ENCODE peak calls at places on chromosomes 7 and 10, in eight cellular contexts. One of them, this sample, is unnamed.

GRCh38 chr10:45545150-45545549 is 127.4 kb downstream of the ZFAND4 start:
- DNase-seq in A673: no peak
- DNase-seq in astrocyte of the cerebellum: no peak
- DNase-seq in CD8-positive, alpha-beta T cell: no peak
- DNase-seq in stomach: no peak
- DNase-seq in nephron progenitor cell: no peak
- DNase-seq in GM12878: no peak
- DNase-seq in fibroblast of mammary gland: no peak
- DNase-seq in this sample: no peak

GRCh38 chr10:17094844-17095243 is 34.8 kb downstream of the CUBN start:
- DNase-seq in A673: no peak
- DNase-seq in astrocyte of the cerebellum: no peak
- DNase-seq in CD8-positive, alpha-beta T cell: no peak
- DNase-seq in stomach: no peak
- DNase-seq in nephron progenitor cell: no peak
- DNase-seq in GM12878: no peak
- DNase-seq in fibroblast of mammary gland: no peak
- DNase-seq in this sample: no peak

GRCh38 chr7:98058186-98058585 is 48.5 kb upstream of the LMTK2 start:
- DNase-seq in A673: no peak
- DNase-seq in astrocyte of the cerebellum: no peak
- DNase-seq in CD8-positive, alpha-beta T cell: no peak
- DNase-seq in stomach: no peak
- DNase-seq in nephron progenitor cell: no peak
- DNase-seq in GM12878: no peak
- DNase-seq in fibroblast of mammary gland: no peak
- DNase-seq in this sample: no peak

GRCh38 chr7:152617056-152617455 is 58.9 kb downstream of the XRCC2 start:
- DNase-seq in A673: no peak
- DNase-seq in astrocyte of the cerebellum: no peak
- DNase-seq in CD8-positive, alpha-beta T cell: no peak
- DNase-seq in stomach: no peak
- DNase-seq in nephron progenitor cell: no peak
- DNase-seq in GM12878: no peak
- DNase-seq in fibroblast of mammary gland: no peak
- DNase-seq in this sample: no peak

GRCh38 chr7:1559626-1560590 is 3.9 kb upstream of the TMEM184A start:
- DNase-seq in A673: no peak
- DNase-seq in astrocyte of the cerebellum: no peak
- DNase-seq in CD8-positive, alpha-beta T cell: no peak
- DNase-seq in stomach: no peak
- DNase-seq in nephron progenitor cell: no peak
- DNase-seq in GM12878: no peak
- DNase-seq in fibroblast of mammary gland: no peak
- DNase-seq in this sample: no peak

GRCh38 chr10:78765726-78766335 is 302.9 kb upstream of the ZMIZ1 start:
- DNase-seq in A673: no peak
- DNase-seq in astrocyte of the cerebellum: no peak
- DNase-seq in CD8-positive, alpha-beta T cell: no peak
- DNase-seq in stomach: no peak
- DNase-seq in nephron progenitor cell: no peak
- DNase-seq in GM12878: no peak
- DNase-seq in fibroblast of mammary gland: no peak
- DNase-seq in this sample: peak

GRCh38 chr7:153509763-153510162 is 542.4 kb upstream of the DPP6 start:
- DNase-seq in A673: no peak
- DNase-seq in astrocyte of the cerebellum: no peak
- DNase-seq in CD8-positive, alpha-beta T cell: no peak
- DNase-seq in stomach: no peak
- DNase-seq in nephron progenitor cell: no peak
- DNase-seq in GM12878: no peak
- DNase-seq in fibroblast of mammary gland: no peak
- DNase-seq in this sample: no peak

GRCh38 chr7:132861424-132861823 is 220.5 kb downstream of the CHCHD3 start:
- DNase-seq in A673: no peak
- DNase-seq in astrocyte of the cerebellum: no peak
- DNase-seq in CD8-positive, alpha-beta T cell: no peak
- DNase-seq in stomach: no peak
- DNase-seq in nephron progenitor cell: no peak
- DNase-seq in GM12878: no peak
- DNase-seq in fibroblast of mammary gland: no peak
- DNase-seq in this sample: no peak

GRCh38 chr7:128833939-128834310 is 3.7 kb downstream of the FLNC start:
- DNase-seq in A673: no peak
- DNase-seq in astrocyte of the cerebellum: no peak
- DNase-seq in CD8-positive, alpha-beta T cell: no peak
- DNase-seq in stomach: no peak
- DNase-seq in nephron progenitor cell: no peak
- DNase-seq in GM12878: no peak
- DNase-seq in fibroblast of mammary gland: peak
- DNase-seq in this sample: no peak

GRCh38 chr7:158695726-158696452 is 8.7 kb downstream of the NCAPG2 start:
- DNase-seq in A673: peak
- DNase-seq in astrocyte of the cerebellum: peak
- DNase-seq in CD8-positive, alpha-beta T cell: peak
- DNase-seq in stomach: peak
- DNase-seq in nephron progenitor cell: no peak
- DNase-seq in GM12878: peak
- DNase-seq in fibroblast of mammary gland: peak
- DNase-seq in this sample: no peak

DNA sequence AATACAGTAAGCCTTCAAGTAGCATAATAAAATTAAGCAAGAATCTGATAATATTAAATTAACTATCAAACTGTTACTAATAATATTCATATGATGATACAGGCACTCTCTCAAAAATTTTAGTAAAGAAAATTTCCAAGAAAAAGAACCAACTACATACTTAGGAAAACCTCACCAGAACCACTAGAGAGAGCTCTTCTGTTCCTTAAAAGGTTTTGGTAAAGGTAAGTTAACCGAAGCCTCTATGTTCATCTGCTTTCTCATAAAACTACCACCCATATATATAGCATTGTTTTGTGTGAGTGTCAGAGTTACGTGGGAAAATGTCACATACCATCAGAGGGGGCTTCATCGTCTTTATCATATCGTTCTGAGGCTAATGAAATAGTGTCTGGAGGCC is 20.7 kb downstream of the SKAP2 start:
- DNase-seq in A673: no peak
- DNase-seq in astrocyte of the cerebellum: no peak
- DNase-seq in CD8-positive, alpha-beta T cell: no peak
- DNase-seq in stomach: no peak
- DNase-seq in nephron progenitor cell: no peak
- DNase-seq in GM12878: no peak
- DNase-seq in fibroblast of mammary gland: peak
- DNase-seq in this sample: no peak
- TF ChIP-seq CTCF in A673: no peak
- TF ChIP-seq CTCF in astrocyte of the cerebellum: peak
- TF ChIP-seq CTCF in CD8-positive, alpha-beta T cell: no peak
- TF ChIP-seq CTCF in stomach: no peak
- TF ChIP-seq CTCF in nephron progenitor cell: peak
- TF ChIP-seq CTCF in GM12878: peak
- TF ChIP-seq CTCF in fibroblast of mammary gland: peak
- TF ChIP-seq CTCF in this sample: no peak

GRCh38 chr10:92849234-92849525 is 860 bp downstream of the EXOC6 start:
- DNase-seq in A673: no peak
- DNase-seq in astrocyte of the cerebellum: no peak
- DNase-seq in CD8-positive, alpha-beta T cell: no peak
- DNase-seq in stomach: no peak
- DNase-seq in nephron progenitor cell: no peak
- DNase-seq in GM12878: no peak
- DNase-seq in fibroblast of mammary gland: no peak
- DNase-seq in this sample: no peak

GRCh38 chr10:92847185-92847864 is 995 bp upstream of the EXOC6 start:
- DNase-seq in A673: no peak
- DNase-seq in astrocyte of the cerebellum: no peak
- DNase-seq in CD8-positive, alpha-beta T cell: no peak
- DNase-seq in stomach: no peak
- DNase-seq in nephron progenitor cell: no peak
- DNase-seq in GM12878: no peak
- DNase-seq in fibroblast of mammary gland: peak
- DNase-seq in this sample: no peak

GRCh38 chr10:92848037-92848440 is 281 bp upstream of the EXOC6 start:
- DNase-seq in A673: no peak
- DNase-seq in astrocyte of the cerebellum: no peak
- DNase-seq in CD8-positive, alpha-beta T cell: no peak
- DNase-seq in stomach: no peak
- DNase-seq in nephron progenitor cell: peak
- DNase-seq in GM12878: no peak
- DNase-seq in fibroblast of mammary gland: no peak
- DNase-seq in this sample: no peak

GRCh38 chr10:92849576-92850090 is 1.3 kb downstream of the EXOC6 start:
- DNase-seq in A673: no peak
- DNase-seq in astrocyte of the cerebellum: no peak
- DNase-seq in CD8-positive, alpha-beta T cell: no peak
- DNase-seq in stomach: no peak
- DNase-seq in nephron progenitor cell: no peak
- DNase-seq in GM12878: no peak
- DNase-seq in fibroblast of mammary gland: no peak
- DNase-seq in this sample: no peak

DNA sequence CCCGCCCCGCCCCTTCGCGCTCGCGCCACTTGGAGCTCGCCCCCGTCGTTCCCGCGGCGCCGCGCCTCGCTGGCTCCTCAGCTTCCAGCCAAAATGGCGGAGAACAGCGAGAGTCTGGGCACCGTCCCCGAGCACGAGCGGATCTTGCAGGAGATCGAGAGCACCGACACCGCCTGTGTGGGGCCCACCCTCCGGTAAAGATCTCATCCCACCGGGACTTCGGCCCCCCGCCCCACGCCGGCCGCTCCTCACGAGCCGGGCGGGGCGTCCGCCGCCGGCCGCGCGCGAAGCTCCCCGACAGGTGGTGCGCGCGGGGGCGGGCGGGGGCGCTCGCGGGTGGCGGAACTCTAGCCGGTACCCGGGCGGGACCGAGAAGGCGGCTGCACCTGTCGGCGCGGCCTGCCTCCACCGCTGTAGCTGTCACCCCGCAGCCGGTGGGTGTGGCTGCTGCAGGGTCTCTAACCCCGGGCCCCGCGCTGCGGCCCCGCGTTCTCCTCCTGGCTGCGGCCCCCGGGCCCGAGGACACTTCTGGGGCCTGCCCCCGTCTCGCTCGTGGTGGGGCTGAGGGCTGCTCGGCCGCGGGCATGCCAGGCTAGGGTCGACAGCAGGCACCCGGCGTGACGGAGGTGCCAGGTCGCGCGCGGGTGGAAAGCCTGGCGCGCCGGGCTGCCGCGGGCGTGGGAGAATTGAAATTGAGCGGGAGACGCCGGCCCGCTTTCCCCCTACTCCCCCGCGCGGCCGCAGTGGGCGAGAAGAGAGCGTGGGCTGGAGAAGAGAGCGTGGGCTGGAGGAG is at the start of gene EXOC6:
- DNase-seq in A673: peak
- DNase-seq in astrocyte of the cerebellum: peak
- DNase-seq in CD8-positive, alpha-beta T cell: peak
- DNase-seq in stomach: peak
- DNase-seq in nephron progenitor cell: peak
- DNase-seq in GM12878: peak
- DNase-seq in fibroblast of mammary gland: peak
- DNase-seq in this sample: no peak
- TF ChIP-seq CTCF in A673: peak
- TF ChIP-seq CTCF in astrocyte of the cerebellum: no peak
- TF ChIP-seq CTCF in CD8-positive, alpha-beta T cell: no peak
- TF ChIP-seq CTCF in stomach: no peak
- TF ChIP-seq CTCF in nephron progenitor cell: no peak
- TF ChIP-seq CTCF in GM12878: no peak
- TF ChIP-seq CTCF in fibroblast of mammary gland: no peak
- TF ChIP-seq CTCF in this sample: no peak

DNA sequence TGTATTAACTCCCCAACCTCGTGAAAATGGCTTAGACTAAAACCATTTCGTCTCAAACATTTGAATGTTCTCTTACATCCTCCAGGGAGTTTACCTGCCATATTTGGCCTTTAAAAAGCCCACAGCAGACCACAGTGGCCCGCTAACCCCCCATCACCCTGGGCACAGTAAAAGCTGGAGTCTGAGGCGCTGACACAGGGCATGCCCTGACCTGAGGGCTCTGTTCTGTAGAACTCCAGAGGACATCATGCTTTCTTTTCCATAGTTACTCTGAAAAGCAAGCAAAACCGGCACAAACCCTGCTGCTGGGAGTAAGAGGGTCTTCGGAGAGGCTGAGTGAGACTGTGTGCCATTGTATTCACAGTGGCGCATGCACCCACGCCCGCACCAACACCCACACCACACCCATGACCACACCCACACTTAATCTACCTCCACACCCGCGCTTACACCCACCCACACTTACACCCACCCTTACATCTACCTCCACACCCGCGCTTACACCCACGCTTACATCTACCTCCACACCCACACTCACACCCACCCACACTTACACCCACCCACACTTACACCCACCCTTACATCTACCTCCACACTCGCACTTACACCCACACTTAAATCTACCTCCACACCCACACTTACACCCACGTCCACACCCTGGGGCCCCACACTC is 32.1 kb downstream of the LRRC27 start:
- DNase-seq in A673: peak
- DNase-seq in astrocyte of the cerebellum: peak
- DNase-seq in CD8-positive, alpha-beta T cell: no peak
- DNase-seq in stomach: no peak
- DNase-seq in nephron progenitor cell: no peak
- DNase-seq in GM12878: peak
- DNase-seq in fibroblast of mammary gland: peak
- DNase-seq in this sample: no peak
- TF ChIP-seq CTCF in A673: no peak
- TF ChIP-seq CTCF in astrocyte of the cerebellum: no peak
- TF ChIP-seq CTCF in CD8-positive, alpha-beta T cell: no peak
- TF ChIP-seq CTCF in stomach: no peak
- TF ChIP-seq CTCF in nephron progenitor cell: no peak
- TF ChIP-seq CTCF in GM12878: no peak
- TF ChIP-seq CTCF in fibroblast of mammary gland: no peak
- TF ChIP-seq CTCF in this sample: no peak

DNA sequence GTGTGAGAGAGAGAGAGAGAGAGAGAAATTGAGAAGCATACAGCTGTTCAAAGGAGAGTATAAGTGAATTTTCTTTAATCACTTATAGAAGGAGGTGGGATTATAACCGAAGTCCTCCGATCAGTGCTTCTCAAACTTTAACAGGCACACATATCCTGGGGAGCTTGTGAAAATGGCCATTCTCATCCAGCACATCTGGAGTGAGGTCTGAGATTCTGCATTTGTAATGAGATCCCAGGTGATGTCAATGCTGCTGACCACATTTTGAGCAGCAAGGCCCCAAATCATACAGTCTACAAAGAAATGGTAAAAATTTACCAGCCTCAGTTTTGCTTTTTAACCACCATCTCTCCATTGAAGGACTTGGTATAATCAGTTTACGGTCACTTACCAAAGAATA is 219.0 kb downstream of the PTEN start:
- DNase-seq in A673: no peak
- DNase-seq in astrocyte of the cerebellum: no peak
- DNase-seq in CD8-positive, alpha-beta T cell: no peak
- DNase-seq in stomach: no peak
- DNase-seq in nephron progenitor cell: no peak
- DNase-seq in GM12878: no peak
- DNase-seq in fibroblast of mammary gland: no peak
- DNase-seq in this sample: no peak
- TF ChIP-seq CTCF in A673: no peak
- TF ChIP-seq CTCF in astrocyte of the cerebellum: no peak
- TF ChIP-seq CTCF in CD8-positive, alpha-beta T cell: no peak
- TF ChIP-seq CTCF in stomach: no peak
- TF ChIP-seq CTCF in nephron progenitor cell: no peak
- TF ChIP-seq CTCF in GM12878: no peak
- TF ChIP-seq CTCF in fibroblast of mammary gland: no peak
- TF ChIP-seq CTCF in this sample: no peak

GRCh38 chr7:122064971-122065370 is 79.1 kb downstream of the AASS start:
- DNase-seq in A673: no peak
- DNase-seq in astrocyte of the cerebellum: no peak
- DNase-seq in CD8-positive, alpha-beta T cell: no peak
- DNase-seq in stomach: no peak
- DNase-seq in nephron progenitor cell: no peak
- DNase-seq in GM12878: no peak
- DNase-seq in fibroblast of mammary gland: no peak
- DNase-seq in this sample: no peak
- TF ChIP-seq CTCF in A673: no peak
- TF ChIP-seq CTCF in astrocyte of the cerebellum: no peak
- TF ChIP-seq CTCF in CD8-positive, alpha-beta T cell: no peak
- TF ChIP-seq CTCF in stomach: no peak
- TF ChIP-seq CTCF in nephron progenitor cell: no peak
- TF ChIP-seq CTCF in GM12878: no peak
- TF ChIP-seq CTCF in fibroblast of mammary gland: no peak
- TF ChIP-seq CTCF in this sample: no peak